ENCODE peak calls at places on chromosomes 2 and 18, in ten cellular contexts. One of them, this sample, is unnamed.

GRCh38 chr2:195026261-195026660 is 630.8 kb upstream of the SLC39A10 start:
- DNase-seq in gastrocnemius medialis: no peak
- DNase-seq in endothelial cell of umbilical vein: no peak
- DNase-seq in A549: no peak
- DNase-seq in stomach: no peak
- DNase-seq in heart left ventricle: no peak
- DNase-seq in adrenal gland: no peak
- DNase-seq in uterus: no peak
- DNase-seq in tibial nerve: no peak
- DNase-seq in IMR-90: peak; percentile 6
- DNase-seq in this sample: no peak

GRCh38 chr2:15059870-15060617 is 427.5 kb downstream of the LRATD1 start:
- DNase-seq in stomach: no peak
- DNase-seq in uterus: no peak
- DNase-seq in endothelial cell of umbilical vein: no peak
- DNase-seq in gastrocnemius medialis: no peak
- DNase-seq in heart left ventricle: no peak
- DNase-seq in adrenal gland: no peak
- DNase-seq in tibial nerve: no peak
- DNase-seq in A549: no peak
- DNase-seq in IMR-90: no peak
- DNase-seq in this sample: no peak

GRCh38 chr2:131104487-131105155 is 515 bp upstream of the PLEKHB2 start:
- DNase-seq in endothelial cell of umbilical vein: peak; percentile 50
- DNase-seq in heart left ventricle: peak; percentile 86
- DNase-seq in adrenal gland: peak; percentile 85
- DNase-seq in tibial nerve: peak; percentile 38
- DNase-seq in A549: peak; percentile 63
- DNase-seq in IMR-90: peak; percentile 61
- DNase-seq in gastrocnemius medialis: peak; percentile 74
- DNase-seq in uterus: no peak
- DNase-seq in stomach: peak; percentile 49
- DNase-seq in this sample: peak; percentile 43

GRCh38 chr18:24875286-24875685 is 414.8 kb downstream of the HRH4 start:
- DNase-seq in gastrocnemius medialis: no peak
- DNase-seq in IMR-90: no peak
- DNase-seq in heart left ventricle: no peak
- DNase-seq in endothelial cell of umbilical vein: peak; percentile 46
- DNase-seq in A549: no peak
- DNase-seq in tibial nerve: no peak
- DNase-seq in adrenal gland: no peak
- DNase-seq in uterus: no peak
- DNase-seq in stomach: no peak
- DNase-seq in this sample: no peak

GRCh38 chr2:9473985-9474360 is 378 bp upstream of the IAH1 start:
- DNase-seq in uterus: peak; percentile 57
- DNase-seq in tibial nerve: no peak
- DNase-seq in IMR-90: no peak
- DNase-seq in adrenal gland: peak; percentile 42
- DNase-seq in endothelial cell of umbilical vein: peak; percentile 24
- DNase-seq in gastrocnemius medialis: peak; percentile 9
- DNase-seq in heart left ventricle: peak; percentile 61
- DNase-seq in stomach: peak; percentile 51
- DNase-seq in A549: no peak
- DNase-seq in this sample: peak; percentile 66

GRCh38 chr2:3040066-3040428 is 337.6 kb downstream of the EIPR1 start:
- DNase-seq in IMR-90: no peak
- DNase-seq in A549: no peak
- DNase-seq in gastrocnemius medialis: no peak
- DNase-seq in uterus: no peak
- DNase-seq in stomach: no peak
- DNase-seq in heart left ventricle: no peak
- DNase-seq in endothelial cell of umbilical vein: no peak
- DNase-seq in tibial nerve: no peak
- DNase-seq in adrenal gland: no peak
- DNase-seq in this sample: no peak

GRCh38 chr18:37578886-37579513 is 13.4 kb upstream of the CELF4 start:
- DNase-seq in tibial nerve: no peak
- DNase-seq in endothelial cell of umbilical vein: no peak
- DNase-seq in gastrocnemius medialis: no peak
- DNase-seq in A549: peak; percentile 27
- DNase-seq in uterus: no peak
- DNase-seq in adrenal gland: peak; percentile 50
- DNase-seq in heart left ventricle: no peak
- DNase-seq in stomach: no peak
- DNase-seq in IMR-90: peak; percentile 33
- DNase-seq in this sample: no peak

GRCh38 chr2:19851116-19851515 is 50.7 kb downstream of the TTC32 start:
- DNase-seq in heart left ventricle: no peak
- DNase-seq in gastrocnemius medialis: no peak
- DNase-seq in endothelial cell of umbilical vein: no peak
- DNase-seq in adrenal gland: no peak
- DNase-seq in IMR-90: no peak
- DNase-seq in stomach: no peak
- DNase-seq in uterus: no peak
- DNase-seq in tibial nerve: no peak
- DNase-seq in A549: peak; percentile 47
- DNase-seq in this sample: no peak

GRCh38 chr2:126915903-126916302 is 17.2 kb downstream of the TEX51 start:
- DNase-seq in gastrocnemius medialis: no peak
- DNase-seq in IMR-90: no peak
- DNase-seq in adrenal gland: no peak
- DNase-seq in A549: no peak
- DNase-seq in uterus: no peak
- DNase-seq in heart left ventricle: no peak
- DNase-seq in stomach: no peak
- DNase-seq in endothelial cell of umbilical vein: no peak
- DNase-seq in tibial nerve: no peak
- DNase-seq in this sample: no peak

GRCh38 chr2:10779776-10780490 is 32.7 kb downstream of the PDIA6 start:
- DNase-seq in tibial nerve: no peak
- DNase-seq in A549: no peak
- DNase-seq in adrenal gland: no peak
- DNase-seq in IMR-90: no peak
- DNase-seq in heart left ventricle: no peak
- DNase-seq in endothelial cell of umbilical vein: no peak
- DNase-seq in gastrocnemius medialis: no peak
- DNase-seq in uterus: no peak
- DNase-seq in stomach: no peak
- DNase-seq in this sample: no peak
- TF ChIP-seq POLR2A in tibial nerve: no peak
- TF ChIP-seq POLR2A in A549: no peak
- TF ChIP-seq POLR2A in adrenal gland: no peak
- TF ChIP-seq POLR2A in IMR-90: no peak
- TF ChIP-seq POLR2A in heart left ventricle: no peak
- TF ChIP-seq POLR2A in endothelial cell of umbilical vein: no peak
- TF ChIP-seq POLR2A in gastrocnemius medialis: no peak
- TF ChIP-seq POLR2A in uterus: no peak
- TF ChIP-seq POLR2A in stomach: no peak
- TF ChIP-seq POLR2A in this sample: no peak

GRCh38 chr18:9015689-9016088 is 86.8 kb upstream of the NDUFV2 start:
- DNase-seq in tibial nerve: no peak
- DNase-seq in A549: no peak
- DNase-seq in stomach: no peak
- DNase-seq in gastrocnemius medialis: no peak
- DNase-seq in uterus: no peak
- DNase-seq in heart left ventricle: no peak
- DNase-seq in IMR-90: no peak
- DNase-seq in endothelial cell of umbilical vein: no peak
- DNase-seq in adrenal gland: no peak
- DNase-seq in this sample: no peak

GRCh38 chr18:9016819-9017169 is 85.7 kb upstream of the NDUFV2 start:
- DNase-seq in gastrocnemius medialis: no peak
- DNase-seq in tibial nerve: no peak
- DNase-seq in adrenal gland: no peak
- DNase-seq in endothelial cell of umbilical vein: no peak
- DNase-seq in stomach: no peak
- DNase-seq in heart left ventricle: no peak
- DNase-seq in IMR-90: peak; percentile 9
- DNase-seq in A549: no peak
- DNase-seq in uterus: no peak
- DNase-seq in this sample: no peak

GRCh38 chr18:9017170-9017899 is 85.2 kb upstream of the NDUFV2 start:
- DNase-seq in heart left ventricle: peak; percentile 80
- DNase-seq in adrenal gland: peak; percentile 92
- DNase-seq in uterus: peak; percentile 70
- DNase-seq in A549: peak; percentile 63
- DNase-seq in tibial nerve: peak; percentile 24
- DNase-seq in stomach: peak; percentile 62
- DNase-seq in endothelial cell of umbilical vein: peak; percentile 87
- DNase-seq in gastrocnemius medialis: peak; percentile 67
- DNase-seq in IMR-90: peak; percentile 94
- DNase-seq in this sample: peak; percentile 25

GRCh38 chr18:9019135-9019534 is 83.4 kb upstream of the NDUFV2 start:
- DNase-seq in gastrocnemius medialis: no peak
- DNase-seq in adrenal gland: no peak
- DNase-seq in uterus: no peak
- DNase-seq in A549: no peak
- DNase-seq in tibial nerve: no peak
- DNase-seq in stomach: no peak
- DNase-seq in endothelial cell of umbilical vein: no peak
- DNase-seq in IMR-90: no peak
- DNase-seq in heart left ventricle: no peak
- DNase-seq in this sample: no peak

GRCh38 chr18:9017900-9018217 is 84.6 kb upstream of the NDUFV2 start:
- DNase-seq in stomach: no peak
- DNase-seq in endothelial cell of umbilical vein: peak; percentile 71
- DNase-seq in heart left ventricle: no peak
- DNase-seq in A549: no peak
- DNase-seq in tibial nerve: no peak
- DNase-seq in adrenal gland: no peak
- DNase-seq in uterus: no peak
- DNase-seq in IMR-90: peak; percentile 81
- DNase-seq in gastrocnemius medialis: no peak
- DNase-seq in this sample: peak; percentile 3
- H3K4me3 ChIP-seq in stomach: peak overlapping the region; percentile 24
- H3K4me3 ChIP-seq in endothelial cell of umbilical vein: no peak overlapping the region
- H3K4me3 ChIP-seq in heart left ventricle: no peak overlapping the region
- H3K4me3 ChIP-seq in A549: no peak overlapping the region
- H3K4me3 ChIP-seq in tibial nerve: no peak overlapping the region
- H3K4me3 ChIP-seq in adrenal gland: no peak overlapping the region
- H3K4me3 ChIP-seq in uterus: no peak overlapping the region
- H3K4me3 ChIP-seq in IMR-90: no peak overlapping the region
- H3K4me3 ChIP-seq in gastrocnemius medialis: no peak overlapping the region
- H3K4me3 ChIP-seq in this sample: no peak overlapping the region

GRCh38 chr2:236568068-236568921 is 1.3 kb upstream of the ACKR3 start:
- DNase-seq in uterus: peak; percentile 49
- DNase-seq in endothelial cell of umbilical vein: peak; percentile 67
- DNase-seq in stomach: peak; percentile 50
- DNase-seq in heart left ventricle: peak; percentile 77
- DNase-seq in A549: no peak
- DNase-seq in adrenal gland: peak; percentile 40
- DNase-seq in tibial nerve: peak; percentile 50
- DNase-seq in IMR-90: no peak
- DNase-seq in gastrocnemius medialis: no peak
- DNase-seq in this sample: peak; percentile 65
- TF ChIP-seq POLR2A in uterus: no peak
- TF ChIP-seq POLR2A in endothelial cell of umbilical vein: no peak
- TF ChIP-seq POLR2A in stomach: no peak
- TF ChIP-seq POLR2A in heart left ventricle: peak; percentile 7
- TF ChIP-seq POLR2A in A549: no peak
- TF ChIP-seq POLR2A in adrenal gland: no peak
- TF ChIP-seq POLR2A in tibial nerve: no peak
- TF ChIP-seq POLR2A in IMR-90: no peak
- TF ChIP-seq POLR2A in gastrocnemius medialis: no peak
- TF ChIP-seq POLR2A in this sample: peak; percentile 69

GRCh38 chr2:215137329-215137686 is 1.1 kb downstream of the ABCA12 start:
- DNase-seq in heart left ventricle: no peak
- DNase-seq in A549: no peak
- DNase-seq in gastrocnemius medialis: no peak
- DNase-seq in stomach: no peak
- DNase-seq in tibial nerve: no peak
- DNase-seq in uterus: no peak
- DNase-seq in endothelial cell of umbilical vein: no peak
- DNase-seq in IMR-90: no peak
- DNase-seq in adrenal gland: no peak
- DNase-seq in this sample: no peak
- H3K4me3 ChIP-seq in heart left ventricle: no peak overlapping the region
- H3K4me3 ChIP-seq in A549: peak overlapping the region; percentile 8
- H3K4me3 ChIP-seq in gastrocnemius medialis: no peak overlapping the region
- H3K4me3 ChIP-seq in stomach: no peak overlapping the region
- H3K4me3 ChIP-seq in tibial nerve: no peak overlapping the region
- H3K4me3 ChIP-seq in uterus: no peak overlapping the region
- H3K4me3 ChIP-seq in endothelial cell of umbilical vein: no peak overlapping the region
- H3K4me3 ChIP-seq in IMR-90: no peak overlapping the region
- H3K4me3 ChIP-seq in adrenal gland: no peak overlapping the region
- H3K4me3 ChIP-seq in this sample: no peak overlapping the region

GRCh38 chr2:25160376-25160775 is 8.0 kb downstream of the POMC start:
- DNase-seq in IMR-90: no peak
- DNase-seq in tibial nerve: no peak
- DNase-seq in A549: no peak
- DNase-seq in endothelial cell of umbilical vein: no peak
- DNase-seq in gastrocnemius medialis: no peak
- DNase-seq in heart left ventricle: no peak
- DNase-seq in stomach: no peak
- DNase-seq in adrenal gland: no peak
- DNase-seq in uterus: no peak
- DNase-seq in this sample: no peak

GRCh38 chr2:25161055-25161781 is 7.2 kb downstream of the POMC start:
- DNase-seq in heart left ventricle: peak; percentile 75
- DNase-seq in adrenal gland: peak; percentile 46
- DNase-seq in endothelial cell of umbilical vein: peak; percentile 11
- DNase-seq in stomach: peak; percentile 44
- DNase-seq in gastrocnemius medialis: no peak
- DNase-seq in tibial nerve: no peak
- DNase-seq in uterus: peak; percentile 51
- DNase-seq in IMR-90: peak; percentile 4
- DNase-seq in A549: no peak
- DNase-seq in this sample: peak; percentile 61

GRCh38 chr2:25158096-25158852 is 10.1 kb downstream of the POMC start:
- DNase-seq in tibial nerve: no peak
- DNase-seq in adrenal gland: no peak
- DNase-seq in heart left ventricle: no peak
- DNase-seq in A549: no peak
- DNase-seq in endothelial cell of umbilical vein: no peak
- DNase-seq in uterus: no peak
- DNase-seq in gastrocnemius medialis: no peak
- DNase-seq in IMR-90: no peak
- DNase-seq in stomach: no peak
- DNase-seq in this sample: no peak

GRCh38 chr2:25155401-25155800 is 13.0 kb downstream of the POMC start:
- DNase-seq in heart left ventricle: no peak
- DNase-seq in stomach: no peak
- DNase-seq in uterus: no peak
- DNase-seq in tibial nerve: no peak
- DNase-seq in A549: no peak
- DNase-seq in gastrocnemius medialis: no peak
- DNase-seq in adrenal gland: no peak
- DNase-seq in IMR-90: no peak
- DNase-seq in endothelial cell of umbilical vein: no peak
- DNase-seq in this sample: no peak

DNA sequence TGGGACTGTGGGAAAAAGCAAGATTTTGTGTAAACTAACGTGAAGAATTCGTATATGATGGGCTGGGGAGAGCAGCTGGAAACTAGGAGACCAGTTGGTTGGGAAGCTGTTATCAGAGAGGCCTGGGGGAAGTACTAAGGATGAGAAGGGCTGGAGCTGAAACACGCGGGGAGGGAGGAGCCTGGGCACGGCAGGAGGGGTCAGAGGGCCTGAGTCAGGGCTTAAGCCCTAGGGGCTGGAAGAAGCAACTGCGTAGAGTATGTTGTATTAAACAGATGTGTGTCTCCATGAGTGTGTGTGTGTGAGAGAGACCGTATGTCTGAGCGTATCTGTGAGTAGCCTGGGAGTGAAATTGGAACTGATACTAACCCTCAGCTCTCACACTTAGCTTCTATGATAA is 8.4 kb downstream of the POMC start:
- DNase-seq in stomach: no peak
- DNase-seq in heart left ventricle: no peak
- DNase-seq in gastrocnemius medialis: no peak
- DNase-seq in adrenal gland: no peak
- DNase-seq in tibial nerve: no peak
- DNase-seq in IMR-90: peak; percentile 18
- DNase-seq in uterus: no peak
- DNase-seq in A549: peak; percentile 44
- DNase-seq in endothelial cell of umbilical vein: no peak
- DNase-seq in this sample: no peak
- TF ChIP-seq POLR2A in stomach: no peak
- TF ChIP-seq POLR2A in heart left ventricle: no peak
- TF ChIP-seq POLR2A in gastrocnemius medialis: no peak
- TF ChIP-seq POLR2A in adrenal gland: no peak
- TF ChIP-seq POLR2A in tibial nerve: no peak
- TF ChIP-seq POLR2A in IMR-90: no peak
- TF ChIP-seq POLR2A in uterus: no peak
- TF ChIP-seq POLR2A in A549: no peak
- TF ChIP-seq POLR2A in endothelial cell of umbilical vein: no peak
- TF ChIP-seq POLR2A in this sample: no peak

This sample was measured in body of pancreas.